ENCODE peak calls at places on chromosomes 1 and 21, in four cellular contexts. Q is stimulated activated CD4-positive, alpha-beta T cell treated with anti-CD3 and anti-CD28 coated beads, Interleukin-4, amount 100 ng/mL, for 24 hours; M is ELR; G is AG04450. B is an unnamed sample.
A peak's percentile ranks its signal among the peaks of the same experiment; 100 is the strongest.

GRCh38 chr1:998051-998821 is 1.7 kb downstream of the HES4 start:
- DNase-seq in Q (no peak), M (no peak), G (no peak), B (no peak)

GRCh38 chr1:59631561-59631960 is 183.2 kb upstream of the HOOK1 start:
- DNase-seq in Q (no peak), M (no peak), G (no peak), B (no peak)

GRCh38 chr1:116365353-116365780 is 7.7 kb upstream of the ATP1A1 start:
- DNase-seq in Q (no peak), M (no peak), G (no peak), B (no peak)

GRCh38 chr1:77824083-77824482 is 44.6 kb downstream of the MIGA1 start:
- DNase-seq in Q (no peak), M (peak; percentile 75), G (no peak), B (peak; percentile 84)

GRCh38 chr1:228370439-228370940 is 36.1 kb downstream of the TRIM11 start:
- DNase-seq in Q (no peak), M (no peak), G (no peak), B (no peak)

GRCh38 chr1:112444269-112444668 is 48.3 kb downstream of the CTTNBP2NL start:
- DNase-seq in Q (no peak), M (peak; percentile 81), G (no peak), B (no peak)

GRCh38 chr1:21307210-21307609 is 16.9 kb upstream of the ECE1 start:
- DNase-seq in Q (no peak), M (no peak), G (no peak), B (no peak)

GRCh38 chr1:212781225-212781624 is 10.4 kb downstream of the NSL1 start:
- DNase-seq in Q (no peak), M (no peak), G (no peak), B (no peak)

GRCh38 chr1:167057297-167057688 is 32.9 kb downstream of the GPA33 start:
- DNase-seq in Q (no peak), M (peak; percentile 58), G (no peak), B (peak; percentile 35)

GRCh38 chr1:109466440-109467300 is at the start of gene SYPL2:
- DNase-seq in Q (no peak), M (peak; percentile 28), G (no peak), B (peak; percentile 13)

GRCh38 chr1:222627232-222627631 is 9.3 kb downstream of the MIA3 start:
- DNase-seq in Q (no peak), M (peak; percentile 82), G (no peak), B (peak; percentile 89)

GRCh38 chr21:44285102-44285501 is 574 bp upstream of the AIRE start:
- DNase-seq in Q (no peak), M (no peak), G (no peak), B (no peak)

GRCh38 chr21:18354947-18355346 is 48.6 kb downstream of the TMPRSS15 start:
- DNase-seq in Q (no peak), M (no peak), G (no peak), B (no peak)